ENCODE peak calls at places on chromosomes 7 and 10, in four cellular contexts. E is aorta; Q is stimulated activated CD4-positive, alpha-beta T cell treated with anti-CD3 and anti-CD28 coated beads, Interleukin-15, amount 100 ng/mL, for 1 hour; M is WERI-Rb-1. B is an unnamed sample.

GRCh38 chr7:28516390-28517145 is 104.2 kb downstream of the CREB5 start:
- DNase-seq in E (no peak), Q (no peak), M (no peak), B (no peak)

GRCh38 chr7:7798510-7798909 is 80.1 kb upstream of the RPA3 start:
- DNase-seq in E (no peak), Q (no peak), M (no peak), B (no peak)

GRCh38 chr7:52838981-52839411 is 196.4 kb upstream of the POM121L12 start:
- DNase-seq in E (no peak), Q (no peak), M (no peak), B (no peak)

GRCh38 chr7:54858008-54858692 is 99.1 kb upstream of the SEC61G start:
- DNase-seq in E (no peak), Q (no peak), M (no peak), B (no peak)

GRCh38 chr7:137574836-137575235 is 231.3 kb upstream of the PTN start:
- DNase-seq in E (no peak), Q (no peak), M (no peak), B (no peak)

GRCh38 chr7:44796034-44796503 is 412 bp upstream of the PPIA start:
- DNase-seq in E (no peak), Q (no peak), M (no peak), B (no peak)

GRCh38 chr7:157663061-157663863 is 326.5 kb downstream of the DNAJB6 start:
- DNase-seq in E (no peak), Q (no peak), M (peak), B (no peak)

GRCh38 chr7:151503902-151504714 is 15.6 kb downstream of the RHEB start:
- DNase-seq in E (no peak), Q (no peak), M (no peak), B (no peak)

GRCh38 chr10:91144961-91145360 is 75.5 kb upstream of the PCGF5 start:
- DNase-seq in E (no peak), Q (no peak), M (no peak), B (no peak)